ENCODE peak calls at places on chromosomes 11 and 22, in nine cellular contexts. R, B, V, F, P, T, I, Z and A are unnamed samples.

GRCh38 chr11:111269146-111269868 is 23.8 kb downstream of the POU2AF2 start:
- DNase-seq in Z (no peak), R (no peak), F (no peak), P (no peak), I (no peak), V (no peak), T (no peak), B (no peak), A (no peak)

GRCh38 chr11:48150213-48150612 is 66.4 kb upstream of the OR4B1 start:
- DNase-seq in P (no peak), R (no peak), F (no peak), V (no peak), B (no peak), I (peak; percentile 63), Z (no peak), T (no peak), A (no peak)

GRCh38 chr11:102798012-102798746 is at the start of gene MMP1:
- DNase-seq in B (no peak), I (peak; percentile 90), V (no peak), Z (no peak), P (no peak), R (no peak), F (no peak), T (no peak), A (no peak)

GRCh38 chr22:46453006-46453828 is 84.2 kb downstream of the CELSR1 start:
- DNase-seq in V (peak; percentile 34), Z (no peak), T (no peak), F (peak; percentile 85), I (no peak), B (no peak), P (no peak), R (no peak), A (no peak)

GRCh38 chr11:94880216-94880615 is 93.1 kb downstream of the CWC15 start:
- DNase-seq in P (peak; percentile 69), B (no peak), F (no peak), V (no peak), T (no peak), I (peak; percentile 51), R (no peak), Z (no peak), A (no peak)

GRCh38 chr11:122791836-122792235 is 46.5 kb upstream of the CRTAM start:
- DNase-seq in F (no peak), T (no peak), Z (no peak), P (no peak), V (no peak), R (no peak), I (peak; percentile 78), B (no peak), A (no peak)

GRCh38 chr11:123164732-123165450 is 30.2 kb downstream of the CLMP start:
- DNase-seq in T (no peak), F (no peak), Z (no peak), V (no peak), I (peak; percentile 44), P (no peak), B (no peak), R (no peak), A (no peak)

GRCh38 chr22:24247564-24248344 is 2.9 kb upstream of the GGT5 start:
- DNase-seq in I (peak; percentile 95), P (peak; percentile 93), F (peak; percentile 88), T (peak; percentile 88), B (peak; percentile 96), R (peak; percentile 92), Z (peak; percentile 98), V (peak; percentile 86), A (no peak)

GRCh38 chr11:117972589-117973445 is 13.4 kb upstream of the IL10RA start:
- DNase-seq in V (no peak), Z (no peak), I (no peak), R (no peak), P (no peak), F (no peak), B (no peak), T (no peak), A (no peak)

GRCh38 chr22:19218541-19219233 is 40.2 kb upstream of the SLC25A1 start:
- DNase-seq in B (no peak), P (no peak), Z (no peak), F (no peak), I (no peak), V (no peak), R (no peak), T (no peak), A (no peak)

GRCh38 chr11:35173011-35173511 is 34.1 kb downstream of the CD44 start:
- DNase-seq in T (no peak), I (peak; percentile 42), V (peak; percentile 82), P (no peak), R (no peak), Z (no peak), B (no peak), F (peak; percentile 34), A (no peak)

GRCh38 chr22:49402169-49402568 is 425.5 kb downstream of the BRD1 start:
- DNase-seq in R (peak; percentile 6), V (no peak), B (peak; percentile 19), P (no peak), F (no peak), Z (peak; percentile 34), I (no peak), T (no peak), A (no peak)

GRCh38 chr11:2577071-2578005 is 122.5 kb downstream of the KCNQ1OT1 start:
- DNase-seq in F (no peak), Z (peak; percentile 50), B (peak; percentile 56), V (no peak), T (peak; percentile 18), I (no peak), P (no peak), R (no peak), A (no peak)

DNA sequence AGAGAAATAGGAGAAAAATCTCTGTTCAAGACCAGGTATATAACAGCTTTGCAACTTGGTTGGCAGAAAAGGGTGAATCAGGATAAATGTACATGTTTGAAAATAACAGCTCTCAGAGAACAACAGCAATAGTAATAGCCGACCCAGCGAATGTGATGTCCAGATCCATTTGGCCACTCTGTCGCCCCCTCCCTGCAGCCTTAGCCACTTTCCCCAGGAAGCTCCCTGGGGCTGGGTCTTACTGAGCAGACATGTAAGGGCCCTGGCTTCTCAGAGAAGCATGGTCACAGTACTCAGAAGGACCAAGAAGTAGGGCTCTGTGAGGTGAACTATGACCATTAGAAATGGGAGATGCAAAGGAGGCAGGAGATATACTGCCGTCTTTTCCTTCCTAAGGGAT is 154.1 kb upstream of the SNX19 start:
- DNase-seq in I (no peak), P (no peak), R (no peak), B (no peak), F (no peak), Z (no peak), V (no peak), T (no peak), A (no peak)
- TF ChIP-seq POLR2A in I (no peak), P (no peak), R (no peak), B (no peak), F (no peak), Z (no peak), V (no peak), T (no peak), A (no peak)

GRCh38 chr11:70863186-70863585 is 389.2 kb downstream of the SHANK2 start:
- DNase-seq in B (no peak), I (no peak), Z (no peak), F (no peak), P (no peak), R (no peak), V (no peak), T (no peak), A (no peak)

GRCh38 chr11:70861534-70861933 is 390.8 kb downstream of the SHANK2 start:
- DNase-seq in V (no peak), F (no peak), Z (no peak), I (no peak), P (no peak), B (no peak), R (no peak), T (no peak), A (no peak)

GRCh38 chr11:70862093-70862492 is 390.3 kb downstream of the SHANK2 start:
- DNase-seq in B (no peak), I (no peak), P (no peak), Z (no peak), V (no peak), T (no peak), R (no peak), F (no peak), A (no peak)

GRCh38 chr11:70865356-70865755 is 387.0 kb downstream of the SHANK2 start:
- DNase-seq in V (no peak), R (no peak), F (no peak), B (no peak), T (no peak), P (no peak), I (no peak), Z (no peak), A (no peak)

GRCh38 chr11:70863988-70864387 is 388.4 kb downstream of the SHANK2 start:
- DNase-seq in R (no peak), V (no peak), F (no peak), Z (no peak), T (no peak), I (no peak), B (no peak), P (no peak), A (no peak)
- H3K9me3 ChIP-seq in R (no peaks in the 10 kb centered on the region), V (no peaks in the 10 kb centered on the region), F (no peaks in the 10 kb centered on the region), Z (no peaks in the 10 kb centered on the region), T (no peaks in the 10 kb centered on the region), I (peaks cover 2% of the 10 kb centered on the region), B (no peaks in the 10 kb centered on the region), P (no peaks in the 10 kb centered on the region), A (no peaks in the 10 kb centered on the region)

DNA sequence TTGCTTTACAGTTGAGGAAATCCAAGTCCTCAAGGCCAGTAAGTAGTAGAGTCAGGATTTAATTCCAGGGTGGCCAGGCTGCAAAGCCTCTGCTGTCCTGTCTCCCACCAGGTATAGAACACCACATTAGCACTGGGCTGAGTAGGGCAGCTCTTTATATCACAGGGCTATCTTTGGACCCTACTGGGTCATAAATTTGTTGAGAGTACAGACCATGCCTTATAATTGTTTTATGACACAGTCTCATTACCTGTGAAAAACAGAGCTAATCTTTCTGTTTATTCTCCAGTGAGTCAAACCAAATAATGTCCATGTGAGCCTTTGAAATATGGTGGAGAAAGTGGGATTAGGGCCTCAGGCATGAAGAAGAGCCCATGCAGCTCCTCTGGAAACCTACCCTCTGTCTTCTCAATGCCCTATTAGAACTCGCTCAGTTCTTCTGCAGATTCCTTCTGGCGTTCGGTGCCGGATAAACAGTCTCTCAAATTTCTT is 49.6 kb upstream of the KIRREL3 start:
- DNase-seq in B (no peak), P (no peak), T (no peak), R (no peak), V (no peak), Z (no peak), I (no peak), F (no peak), A (no peak)
- TF ChIP-seq CTCF in B (no peak), P (no peak), T (no peak), R (no peak), V (no peak), Z (no peak), I (no peak), F (no peak), A (no peak)

DNA sequence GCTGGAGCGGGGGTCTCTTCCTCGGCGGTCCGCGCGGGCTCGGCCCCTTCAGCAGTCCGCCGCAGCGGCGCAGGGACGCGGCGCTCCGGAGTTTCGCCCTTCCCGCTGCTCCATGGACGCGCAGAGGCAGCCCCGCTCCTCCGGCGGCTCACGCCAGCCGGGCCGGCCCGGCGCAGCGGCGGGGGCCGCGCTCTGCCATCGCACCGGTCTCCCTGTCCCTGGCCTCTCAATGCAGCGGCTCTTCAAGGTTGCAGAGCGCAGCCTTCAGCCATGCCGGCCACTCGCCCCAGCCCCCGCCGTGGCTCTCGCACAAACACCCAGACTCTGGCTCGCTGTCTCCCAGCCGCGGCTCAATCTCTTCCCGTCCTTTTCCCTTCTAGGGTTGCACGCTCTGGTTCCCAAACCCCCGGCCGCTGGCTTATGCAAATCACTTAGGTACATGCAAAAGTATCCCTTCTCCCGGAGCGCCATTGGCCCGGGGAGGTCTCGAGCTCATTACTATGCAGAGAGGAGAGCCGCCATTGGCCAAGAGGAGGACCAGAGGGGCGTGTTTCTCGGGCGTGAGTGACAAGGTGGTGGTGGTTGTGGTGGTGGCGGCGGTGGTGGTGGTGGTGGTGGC is at the start of gene LGR4:
- DNase-seq in I (peak; percentile 90), F (peak; percentile 95), R (peak; percentile 91), T (peak; percentile 92), P (peak; percentile 84), Z (peak; percentile 97), V (peak; percentile 98), B (peak; percentile 96), A (peak; percentile 53)
- TF ChIP-seq POLR2A in I (no peak), F (peak; percentile 65), R (peak; percentile 80), T (peak; percentile 83), P (peak; percentile 84), Z (peak; percentile 85), V (peak; percentile 98), B (no peak), A (peak; percentile 76)